ENCODE peak calls at places on chromosomes 11 and 22, in seven cellular contexts. O, G, P, V, X, Y and T are unnamed samples.

GRCh38 chr22:47067331-47067890 is 305.0 kb downstream of the TBC1D22A start:
- DNase-seq in O (no peak), G (peak; percentile 14), P (no peak), V (no peak), X (no peak), Y (peak; percentile 66), T (no peak)

GRCh38 chr11:19935507-19935906 is 222.9 kb downstream of the NAV2 start:
- DNase-seq in O (no peak), G (no peak), P (peak; percentile 91), V (no peak), X (no peak), Y (peak; percentile 84), T (no peak)

GRCh38 chr11:27362032-27362431 is 983 bp downstream of the CCDC34 start:
- DNase-seq in O (no peak), G (no peak), P (no peak), V (no peak), X (no peak), Y (peak; percentile 32), T (no peak)

GRCh38 chr11:130999992-131000770 is 83.9 kb upstream of the SNX19 start:
- DNase-seq in O (no peak), G (no peak), P (peak; percentile 80), V (no peak), X (no peak), Y (peak; percentile 51), T (no peak)

GRCh38 chr11:60782393-60783140 is 2.6 kb upstream of the MS4A10 start:
- DNase-seq in O (no peak), G (no peak), P (no peak), V (no peak), X (no peak), Y (no peak), T (no peak)

GRCh38 chr11:121931121-121931520 is 184.9 kb downstream of the BLID start:
- DNase-seq in O (no peak), G (no peak), P (no peak), V (no peak), X (no peak), Y (no peak), T (no peak)

GRCh38 chr11:2731285-2732125 is 31.7 kb upstream of the KCNQ1OT1 start:
- DNase-seq in O (no peak), G (no peak), P (no peak), V (no peak), X (no peak), Y (no peak), T (no peak)

GRCh38 chr11:67281552-67282150 is 7.5 kb upstream of the ANKRD13D start:
- DNase-seq in O (no peak), G (no peak), P (no peak), V (peak; percentile 22), X (no peak), Y (peak; percentile 48), T (no peak)

GRCh38 chr11:73348838-73349237 is 27.4 kb upstream of the RELT start:
- DNase-seq in O (no peak), G (no peak), P (no peak), V (no peak), X (no peak), Y (peak; percentile 25), T (no peak)

GRCh38 chr11:33598426-33599069 is 102.1 kb downstream of the C11orf91 start:
- DNase-seq in O (no peak), G (no peak), P (no peak), V (no peak), X (no peak), Y (no peak), T (no peak)

GRCh38 chr22:42065408-42066132 is 5.0 kb downstream of the NAGA start:
- DNase-seq in O (no peak), G (no peak), P (no peak), V (peak; percentile 10), X (no peak), Y (no peak), T (no peak)

GRCh38 chr11:131693756-131694155 is 323.3 kb downstream of the NTM start:
- DNase-seq in O (no peak), G (no peak), P (no peak), V (no peak), X (no peak), Y (peak; percentile 15), T (no peak)

GRCh38 chr11:111514216-111515031 is at the start of gene HOATZ:
- DNase-seq in O (no peak), G (no peak), P (no peak), V (no peak), X (no peak), Y (peak; percentile 91), T (peak; percentile 46)

GRCh38 chr11:61784506-61784805 is 7.9 kb downstream of the TMEM258 start:
- DNase-seq in O (no peak), G (no peak), P (no peak), V (no peak), X (no peak), Y (peak; percentile 80), T (no peak)

GRCh38 chr11:61787928-61788491 is 4.4 kb downstream of the TMEM258 start:
- DNase-seq in O (peak; percentile 46), G (peak; percentile 72), P (no peak), V (no peak), X (no peak), Y (peak; percentile 85), T (peak; percentile 37)

GRCh38 chr11:61782841-61783240 is 9.6 kb downstream of the TMEM258 start:
- DNase-seq in O (no peak), G (no peak), P (no peak), V (no peak), X (no peak), Y (peak; percentile 78), T (no peak)

GRCh38 chr11:61783717-61784505 is 8.5 kb downstream of the TMEM258 start:
- DNase-seq in O (no peak), G (no peak), P (no peak), V (no peak), X (no peak), Y (peak; percentile 90), T (no peak)

DNA sequence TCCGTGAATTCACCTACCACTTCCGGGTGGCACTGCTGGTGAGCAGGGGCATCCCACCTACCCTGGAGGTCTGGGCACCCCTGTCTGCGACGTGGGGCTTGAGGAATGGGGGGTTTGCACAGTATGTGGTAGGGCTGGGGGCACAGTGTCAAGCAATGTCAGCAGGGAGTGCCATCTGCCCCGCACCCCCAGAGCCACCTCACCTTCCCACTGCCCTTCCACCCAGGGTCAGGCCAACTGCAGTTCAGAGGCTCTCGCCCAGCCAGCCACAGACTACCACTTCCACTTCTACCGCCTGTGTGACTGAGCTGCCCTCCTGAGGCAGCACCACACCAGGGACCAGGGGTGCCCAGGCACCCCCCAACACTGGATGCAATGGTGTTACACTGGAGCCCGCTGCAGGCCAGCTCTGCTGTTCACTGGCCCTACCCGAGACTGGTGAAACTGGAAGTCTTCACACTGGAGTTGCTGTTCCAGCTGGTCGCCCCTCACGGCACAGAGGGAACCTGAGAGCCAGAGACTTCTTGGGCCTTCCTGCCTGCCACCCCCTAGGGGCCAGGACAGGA is 6.5 kb downstream of the TMEM258 start:
- DNase-seq in O (no peak), G (no peak), P (no peak), V (no peak), X (no peak), Y (no peak), T (no peak)
- TF ChIP-seq CTCF in O (no peak), G (no peak), P (no peak), V (no peak), X (no peak), Y (no peak), T (no peak)

GRCh38 chr22:31836010-31836409 is 82.2 kb downstream of the DEPDC5 start:
- DNase-seq in O (no peak), G (no peak), P (no peak), V (no peak), X (no peak), Y (no peak), T (no peak)
- TF ChIP-seq CTCF in O (no peak), G (no peak), P (no peak), V (no peak), X (no peak), Y (no peak), T (no peak)

GRCh38 chr11:947744-948143 is 22.1 kb downstream of the AP2A2 start:
- DNase-seq in O (no peak), G (no peak), P (no peak), V (no peak), X (no peak), Y (no peak), T (no peak)

GRCh38 chr11:945986-946385 is 20.3 kb downstream of the AP2A2 start:
- DNase-seq in O (no peak), G (no peak), P (no peak), V (no peak), X (no peak), Y (no peak), T (peak; percentile 42)

GRCh38 chr11:942853-943252 is 17.2 kb downstream of the AP2A2 start:
- DNase-seq in O (no peak), G (no peak), P (no peak), V (no peak), X (no peak), Y (peak; percentile 90), T (no peak)

GRCh38 chr11:940496-941135 is 14.9 kb downstream of the AP2A2 start:
- DNase-seq in O (no peak), G (no peak), P (no peak), V (no peak), X (no peak), Y (no peak), T (no peak)

GRCh38 chr11:944711-945470 is 19.2 kb downstream of the AP2A2 start:
- DNase-seq in O (no peak), G (no peak), P (no peak), V (no peak), X (no peak), Y (peak; percentile 65), T (no peak)
- TF ChIP-seq CTCF in O (no peak), G (no peak), P (no peak), V (no peak), X (no peak), Y (peak; percentile 12), T (peak; percentile 32)

DNA sequence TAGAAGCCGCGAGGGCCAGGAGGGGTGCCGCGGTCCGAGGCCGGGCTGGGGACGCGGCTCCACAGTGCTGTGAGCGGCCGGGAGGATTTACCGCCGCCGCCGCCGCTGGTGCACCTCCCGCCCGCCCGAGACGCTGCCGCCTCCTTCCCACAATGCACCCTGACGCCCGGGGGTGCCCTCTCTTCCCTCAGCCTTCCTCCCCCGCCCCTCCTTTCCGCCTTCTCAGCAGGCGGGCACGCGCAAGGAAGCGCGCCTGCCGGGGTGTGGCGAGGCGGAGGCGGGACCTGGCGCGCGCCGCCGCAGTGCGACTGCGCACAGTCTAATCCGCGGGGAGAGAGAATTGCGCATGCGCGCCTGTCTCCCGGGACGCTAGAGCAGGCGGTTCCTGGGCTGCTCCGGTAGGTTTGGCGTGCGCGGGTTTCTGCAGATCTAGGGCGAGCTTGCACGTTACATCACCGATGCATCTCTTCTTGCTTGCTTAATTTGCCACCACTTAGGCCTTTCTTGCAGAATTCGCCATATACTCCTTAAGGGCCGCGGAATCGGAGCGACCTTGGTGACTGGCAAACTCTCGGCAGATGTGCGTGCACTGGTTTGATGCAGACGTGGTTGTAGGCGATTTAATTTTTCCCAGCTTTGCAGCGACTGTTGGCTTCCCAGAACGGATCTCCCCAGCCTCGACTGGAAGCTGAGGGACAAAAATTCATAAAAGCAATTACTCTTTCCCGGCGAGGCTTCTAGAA is at the start of the genes GVQW3 and THAP12:
- DNase-seq in O (peak; percentile 98), G (peak; percentile 98), P (peak; percentile 84), V (peak; percentile 99), X (peak; percentile 85), Y (peak; percentile 100), T (peak; percentile 96)
- TF ChIP-seq CTCF in O (peak; percentile 49), G (no peak), P (no peak), V (no peak), X (peak; percentile 16), Y (no peak), T (no peak)